ENCODE peak calls at places on chromosomes 1 and 21, in six cellular contexts. F is cardiac muscle cell, C is pancreas, R is fibroblast of lung, E is ascending aorta, A is Peyer's patch. N is an unnamed sample. For H3K36me3, the result is how much of the 10 kb centered on the place peaks cover.

GRCh38 chr21:36788116-36788515 is 89.2 kb downstream of the SIM2 start:
- DNase-seq in F (no peak), C (no peak), R (no peak), E (no peak), A (peak), N (peak)

GRCh38 chr21:40841524-40842196 is 5.3 kb downstream of the DSCAM start:
- DNase-seq in F (peak), C (peak), R (no peak), E (no peak), A (no peak), N (no peak)

GRCh38 chr1:223363057-223363855 is 720 bp downstream of the SUSD4 start:
- DNase-seq in F (peak), C (peak), R (peak), E (no peak), A (no peak), N (no peak)

GRCh38 chr1:60746278-60746761 is 336.0 kb upstream of the NFIA start:
- DNase-seq in F (no peak), C (no peak), R (no peak), E (no peak), A (no peak), N (no peak)

GRCh38 chr1:223489439-223489838 is 96.2 kb downstream of the CCDC185 start:
- DNase-seq in F (no peak), C (no peak), R (no peak), E (no peak), A (no peak), N (no peak)

GRCh38 chr1:207007352-207008033 is 25.1 kb downstream of the C1orf116 start:
- DNase-seq in F (no peak), C (peak), R (peak), E (no peak), A (no peak), N (peak)

GRCh38 chr1:111285879-111286278 is 4.8 kb upstream of the CHIA start:
- DNase-seq in F (no peak), C (no peak), R (no peak), E (no peak), A (no peak), N (no peak)

GRCh38 chr1:211320980-211321379 is 5.7 kb upstream of the TRAF5 start:
- DNase-seq in F (no peak), C (no peak), R (no peak), E (no peak), A (no peak), N (no peak)

GRCh38 chr1:26994020-26994745 is 691 bp downstream of the TRNP1 start:
- DNase-seq in F (peak), C (peak), R (no peak), E (no peak), A (no peak), N (no peak)

GRCh38 chr1:53272349-53272748 is 34.0 kb upstream of the MAGOH start:
- DNase-seq in F (no peak), C (no peak), R (no peak), E (no peak), A (no peak), N (no peak)

GRCh38 chr1:232459087-232459486 is 170.8 kb downstream of the SIPA1L2 start:
- DNase-seq in F (no peak), C (no peak), R (no peak), E (no peak), A (no peak), N (no peak)

GRCh38 chr1:232982238-232982944 is 32.0 kb downstream of the NTPCR start:
- DNase-seq in F (no peak), C (no peak), R (no peak), E (no peak), A (no peak), N (no peak)

GRCh38 chr21:15809818-15810217 is 80.0 kb downstream of the USP25 start:
- DNase-seq in F (no peak), C (no peak), R (peak), E (no peak), A (no peak), N (no peak)

GRCh38 chr1:62325076-62325475 is 5.8 kb upstream of the KANK4 start:
- DNase-seq in F (peak), C (no peak), R (peak), E (no peak), A (no peak), N (peak)

GRCh38 chr1:65687435-65688214 is 105.1 kb upstream of the PDE4B start:
- DNase-seq in F (peak), C (peak), R (peak), E (peak), A (peak), N (no peak)

GRCh38 chr1:30754684-30755171 is 2.8 kb downstream of the LAPTM5 start:
- DNase-seq in F (no peak), C (no peak), R (no peak), E (no peak), A (no peak), N (no peak)

GRCh38 chr1:155086182-155086741 is 7.6 kb downstream of the EFNA3 start:
- DNase-seq in F (peak), C (peak), R (peak), E (peak), A (peak), N (no peak)

GRCh38 chr21:28671549-28672195 is 321.0 kb downstream of the LTN1 start:
- DNase-seq in F (no peak), C (no peak), R (peak), E (no peak), A (no peak), N (no peak)

GRCh38 chr1:236345728-236346127 is 48.4 kb upstream of the EDARADD start:
- DNase-seq in F (peak), C (no peak), R (no peak), E (no peak), A (no peak), N (no peak)

GRCh38 chr21:42195378-42196031 is 23.4 kb upstream of the ABCG1 start:
- DNase-seq in F (no peak), C (no peak), R (peak), E (no peak), A (no peak), N (no peak)

GRCh38 chr1:229342902-229343587 is at the start of gene CCSAP:
- DNase-seq in F (peak), C (peak), R (peak), E (peak), A (peak), N (no peak)

GRCh38 chr1:8031176-8031785 is 5.2 kb upstream of the ERRFI1 start:
- DNase-seq in F (peak), C (no peak), R (peak), E (no peak), A (no peak), N (no peak)

GRCh38 chr1:3631330-3631729 is 6.5 kb downstream of the TPRG1L start:
- DNase-seq in F (no peak), C (no peak), R (no peak), E (no peak), A (no peak), N (no peak)

GRCh38 chr21:27582946-27583270 is 616.0 kb upstream of the ADAMTS5 start:
- DNase-seq in F (no peak), C (no peak), R (no peak), E (no peak), A (no peak), N (no peak)

GRCh38 chr1:236065509-236066005 is 667 bp upstream of the NID1 start:
- DNase-seq in F (peak), C (no peak), R (no peak), E (no peak), A (no peak), N (no peak)

GRCh38 chr1:182384387-182384960 is 7.1 kb downstream of the GLUL start:
- DNase-seq in F (no peak), C (no peak), R (no peak), E (no peak), A (no peak), N (no peak)

GRCh38 chr1:182380199-182380598 is 11.4 kb downstream of the GLUL start:
- DNase-seq in F (no peak), C (no peak), R (no peak), E (no peak), A (no peak), N (no peak)

GRCh38 chr1:182383934-182384333 is 7.7 kb downstream of the GLUL start:
- DNase-seq in F (no peak), C (no peak), R (no peak), E (no peak), A (no peak), N (no peak)

GRCh38 chr1:182381962-182382819 is 9.4 kb downstream of the GLUL start:
- DNase-seq in F (no peak), C (no peak), R (no peak), E (no peak), A (no peak), N (no peak)

DNA sequence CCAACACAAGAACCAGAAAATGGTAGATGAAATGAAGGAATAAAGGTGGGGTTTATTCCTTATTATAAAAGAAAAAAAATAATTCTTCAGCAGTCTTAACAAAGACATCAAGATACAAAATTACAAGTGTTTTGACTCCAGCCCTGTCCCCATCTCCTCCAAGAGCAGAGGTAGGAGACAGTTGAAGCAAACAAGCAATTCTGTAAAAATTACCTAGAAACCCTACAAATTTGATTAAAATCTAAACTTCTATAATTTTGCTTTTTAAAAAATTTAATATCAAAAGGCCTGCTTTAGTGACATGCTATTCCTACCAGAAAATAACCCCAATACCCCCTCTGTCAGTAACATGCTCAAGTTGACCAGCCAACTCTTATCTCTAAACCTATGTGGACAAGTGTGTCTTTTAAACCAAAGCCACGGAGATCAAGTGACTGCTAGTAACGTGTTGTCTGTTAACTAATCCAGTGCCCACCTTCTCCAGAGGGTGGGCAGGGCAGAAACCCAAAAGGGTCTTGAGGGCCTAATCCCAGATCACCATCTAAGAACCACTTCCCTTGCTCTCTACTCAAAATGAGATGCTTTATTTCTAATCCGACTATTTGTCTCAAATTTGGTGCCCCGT is 8.4 kb downstream of the GLUL start:
- DNase-seq in F (no peak), C (no peak), R (no peak), E (no peak), A (no peak), N (no peak)
- H3K36me3 ChIP-seq in F (half or more), C (under half), R (under half), E (half or more), A (under half), N (under half)

DNA sequence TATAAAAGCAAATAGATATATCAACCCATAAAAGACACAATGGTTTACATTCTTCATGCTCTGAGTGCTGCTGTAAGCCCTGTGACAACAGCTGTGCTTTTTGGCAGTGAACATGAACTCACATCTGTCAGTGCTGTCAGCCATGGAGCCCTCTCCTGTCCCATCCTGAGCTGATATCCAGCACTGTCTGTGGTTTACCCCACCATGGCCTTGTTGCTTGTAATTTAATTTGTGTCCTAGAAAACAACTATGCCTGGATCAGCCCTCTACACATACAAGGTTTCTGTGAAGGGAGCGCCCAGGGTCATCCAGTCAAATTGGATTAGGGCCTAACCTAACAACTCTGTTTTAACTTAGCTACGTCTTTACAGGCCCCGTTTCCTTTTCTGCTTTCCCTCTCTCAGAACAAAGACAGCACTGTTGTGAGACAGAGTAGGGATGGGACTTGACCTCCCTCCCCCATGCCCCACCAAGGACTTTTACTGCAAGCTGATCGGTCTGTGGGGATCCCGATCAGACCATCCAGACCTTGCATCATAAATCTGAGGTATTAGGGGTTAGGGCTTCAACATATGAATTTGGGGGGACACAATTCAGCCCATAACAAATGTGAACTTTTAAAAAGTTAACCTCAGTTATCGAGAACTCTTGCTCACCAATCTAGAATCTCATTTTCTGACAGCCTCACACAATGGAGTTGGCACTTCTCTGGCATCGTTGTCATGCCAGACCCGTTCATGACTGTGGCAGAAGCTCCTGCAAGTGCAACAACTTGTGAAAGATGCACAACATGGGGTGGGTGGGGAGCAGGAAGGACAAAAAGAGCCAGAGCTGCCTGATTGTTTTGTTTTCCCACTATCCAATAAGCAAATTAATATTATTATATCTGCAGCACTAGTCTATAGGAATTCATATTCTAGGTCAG is 16.4 kb upstream of the SLC44A3 start:
- DNase-seq in F (no peak), C (no peak), R (peak), E (no peak), A (no peak), N (no peak)
- TF ChIP-seq CTCF in F (no peak), C (no peak), R (no peak), E (no peak), A (no peak), N (no peak)

DNA sequence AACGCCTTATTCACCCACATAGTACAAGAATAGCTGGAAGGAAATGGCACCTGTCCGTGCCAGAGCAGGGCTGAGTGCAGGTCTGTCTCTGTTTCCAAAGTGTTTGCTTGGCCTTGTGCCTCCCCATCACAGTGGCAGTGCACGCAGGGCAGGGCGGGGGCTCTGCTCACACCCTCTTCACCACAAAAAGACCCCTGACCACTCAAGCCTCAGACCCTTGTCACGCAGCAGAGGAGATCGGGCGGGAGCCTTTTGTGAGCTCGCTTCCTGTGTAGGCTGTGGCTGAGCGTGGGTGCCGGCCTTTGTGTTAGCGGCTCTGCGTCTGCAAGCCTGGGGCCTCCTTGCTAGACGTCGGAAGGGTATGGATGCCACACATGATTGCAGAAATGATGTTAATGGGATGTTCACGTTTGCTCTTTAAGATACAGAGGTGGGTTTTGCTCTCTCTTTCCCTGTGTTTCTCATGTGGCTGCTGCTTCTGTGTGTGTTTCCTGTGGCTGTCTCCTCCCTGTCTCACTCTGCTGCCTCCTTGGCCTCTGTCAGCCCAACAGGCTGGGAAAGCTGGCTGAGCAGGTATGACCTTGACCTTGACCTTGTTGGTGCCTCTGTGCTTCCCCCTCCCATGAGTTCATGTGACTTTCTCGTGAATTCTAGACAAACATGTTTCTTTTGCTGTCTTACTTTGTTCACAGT is 45.4 kb downstream of the S100B start:
- DNase-seq in F (peak), C (no peak), R (no peak), E (no peak), A (peak), N (no peak)
- H3K36me3 ChIP-seq in F (under half), C (under half), R (under half), E (under half), A (under half), N (under half)

GRCh38 chr21:14762734-14763694 is 216.9 kb upstream of the SAMSN1 start:
- DNase-seq in F (no peak), C (no peak), R (no peak), E (no peak), A (no peak), N (no peak)

GRCh38 chr21:14767192-14767852 is 221.2 kb upstream of the SAMSN1 start:
- DNase-seq in F (no peak), C (no peak), R (no peak), E (no peak), A (no peak), N (no peak)

GRCh38 chr21:14768042-14768441 is 221.9 kb upstream of the SAMSN1 start:
- DNase-seq in F (no peak), C (no peak), R (no peak), E (no peak), A (no peak), N (no peak)

GRCh38 chr21:14763695-14764064 is 217.6 kb upstream of the SAMSN1 start:
- DNase-seq in F (no peak), C (no peak), R (no peak), E (no peak), A (no peak), N (no peak)

GRCh38 chr21:14766241-14766640 is 220.1 kb upstream of the SAMSN1 start:
- DNase-seq in F (no peak), C (no peak), R (no peak), E (no peak), A (no peak), N (no peak)
- TF ChIP-seq CTCF in F (no peak), C (no peak), R (no peak), E (no peak), A (no peak), N (no peak)

DNA sequence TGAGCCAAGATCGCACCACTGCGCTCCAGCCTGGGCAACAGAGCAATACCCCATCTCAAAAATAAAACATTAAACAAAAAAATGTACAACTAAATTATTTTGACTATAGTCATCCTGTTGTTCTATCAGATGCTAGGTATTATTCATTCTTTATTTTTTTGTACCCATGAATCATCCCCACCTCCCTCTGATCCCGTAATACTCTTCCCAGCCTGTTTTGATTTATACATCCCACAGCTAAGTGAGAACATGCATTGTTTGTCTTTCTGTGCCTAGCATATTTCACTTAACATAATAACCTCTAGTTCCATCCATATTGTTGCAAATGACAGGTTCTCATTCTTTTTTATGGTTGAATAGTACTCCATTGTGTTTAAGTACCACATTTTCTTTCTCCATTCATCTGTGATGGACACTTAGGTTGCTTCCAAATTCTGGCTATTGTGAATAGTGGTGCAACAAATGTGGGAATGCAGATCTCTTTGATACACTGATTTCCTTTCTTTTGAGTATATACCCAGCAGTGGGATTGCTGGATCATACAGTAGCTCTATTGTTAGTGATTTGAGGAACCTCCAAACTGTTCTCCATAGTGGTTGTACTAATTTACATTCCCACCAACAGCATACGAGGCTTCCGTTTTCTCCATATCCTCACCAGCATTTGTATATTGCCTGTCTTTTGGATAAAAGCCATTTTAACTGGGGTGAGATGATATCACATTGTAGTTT is 84.4 kb downstream of the MACF1 start:
- DNase-seq in F (no peak), C (no peak), R (no peak), E (no peak), A (no peak), N (no peak)
- H3K36me3 ChIP-seq in F (half or more), C (under half), R (under half), E (half or more), A (under half), N (under half)

GRCh38 chr21:46458315-46459023 is at the start of gene DIP2A:
- DNase-seq in F (peak), C (peak), R (peak), E (peak), A (peak), N (peak)
- TF ChIP-seq CTCF in F (peak), C (no peak), R (no peak), E (peak), A (no peak), N (no peak)

GRCh38 chr1:1560178-1560577 is 14.5 kb downstream of the SSU72 start:
- DNase-seq in F (no peak), C (no peak), R (no peak), E (no peak), A (no peak), N (no peak)
- H3K36me3 ChIP-seq in F (under half), C (under half), R (under half), E (under half), A (under half), N (under half)

GRCh38 chr1:234672349-234673135 is 62.6 kb upstream of the IRF2BP2 start:
- DNase-seq in F (no peak), C (no peak), R (no peak), E (no peak), A (no peak), N (no peak)
- TF ChIP-seq CTCF in F (no peak), C (no peak), R (no peak), E (no peak), A (no peak), N (no peak)

GRCh38 chr1:109488696-109489095 is 5.0 kb downstream of the ATXN7L2 start:
- DNase-seq in F (no peak), C (no peak), R (no peak), E (no peak), A (no peak), N (no peak)

GRCh38 chr1:109491372-109491771 is 2.5 kb upstream of the CYB561D1 start:
- DNase-seq in F (no peak), C (no peak), R (no peak), E (peak), A (no peak), N (no peak)

GRCh38 chr1:109490029-109490933 is 3.6 kb upstream of the CYB561D1 start:
- DNase-seq in F (peak), C (peak), R (peak), E (peak), A (peak), N (no peak)

GRCh38 chr1:109490934-109491302 is 3.0 kb upstream of the CYB561D1 start:
- DNase-seq in F (no peak), C (peak), R (no peak), E (peak), A (no peak), N (no peak)

DNA sequence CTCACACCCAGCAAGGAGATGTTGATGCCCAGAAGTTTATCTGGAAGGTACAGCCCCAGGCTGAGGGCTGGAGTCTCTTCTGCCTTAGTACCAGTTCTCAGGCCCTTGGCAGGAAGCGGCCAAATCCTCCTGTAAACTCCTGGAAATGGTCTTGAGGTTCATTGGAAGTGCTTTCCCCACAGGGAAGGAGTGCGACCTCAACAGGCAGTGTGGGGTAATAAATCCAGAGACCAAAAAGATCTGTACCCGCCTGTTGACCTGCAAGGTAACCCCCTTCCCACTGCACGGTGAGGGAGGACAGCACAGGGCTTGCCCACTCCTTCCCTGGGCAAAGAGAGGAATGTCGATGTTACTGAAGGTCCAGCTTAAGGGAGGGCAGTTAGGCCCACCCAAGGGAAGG is 4.5 kb downstream of the ATXN7L2 start:
- DNase-seq in F (no peak), C (no peak), R (no peak), E (no peak), A (no peak), N (no peak)
- H3K36me3 ChIP-seq in F (under half), C (under half), R (under half), E (under half), A (under half), N (under half)